ENCODE peak calls at places on chromosomes 1 and 21, in eight cellular contexts. U, Y, O, Q, P, D, T and S are unnamed samples.

GRCh38 chr1:51945591-51945990 is 44.9 kb downstream of the RAB3B start:
- DNase-seq in U (no peak), Y (no peak), O (no peak), Q (no peak), P (no peak), D (peak), T (no peak), S (no peak)

GRCh38 chr1:156785458-156785857 is 18.1 kb downstream of the PRCC start:
- DNase-seq in U (no peak), Y (no peak), O (no peak), Q (no peak), P (no peak), D (no peak), T (no peak), S (no peak)

GRCh38 chr1:65423884-65424655 is 3.6 kb downstream of the LEPR start:
- DNase-seq in U (no peak), Y (peak), O (no peak), Q (peak), P (peak), D (peak), T (peak), S (no peak)

GRCh38 chr1:6466023-6466422 is at the start of gene TNFRSF25:
- DNase-seq in U (no peak), Y (no peak), O (no peak), Q (no peak), P (no peak), D (no peak), T (no peak), S (no peak)

GRCh38 chr1:24022611-24023359 is 42.7 kb upstream of the SRSF10 start:
- DNase-seq in U (no peak), Y (no peak), O (no peak), Q (peak), P (no peak), D (peak), T (peak), S (no peak)

GRCh38 chr1:168845083-168845650 is 116.2 kb upstream of the DPT start:
- DNase-seq in U (no peak), Y (no peak), O (peak), Q (no peak), P (peak), D (no peak), T (no peak), S (no peak)

GRCh38 chr1:206808615-206809014 is 36.3 kb upstream of the IL10 start:
- DNase-seq in U (no peak), Y (peak), O (no peak), Q (no peak), P (peak), D (peak), T (peak), S (no peak)

GRCh38 chr1:164855930-164856329 is 296.9 kb downstream of the PBX1 start:
- DNase-seq in U (no peak), Y (no peak), O (no peak), Q (no peak), P (no peak), D (no peak), T (no peak), S (no peak)

GRCh38 chr1:147833231-147833840 is 69.3 kb upstream of the GJA8 start:
- DNase-seq in U (no peak), Y (no peak), O (peak), Q (no peak), P (no peak), D (no peak), T (peak), S (no peak)

GRCh38 chr1:233328661-233329498 is 1.4 kb downstream of the MAP3K21 start:
- DNase-seq in U (no peak), Y (peak), O (peak), Q (peak), P (no peak), D (no peak), T (peak), S (no peak)

GRCh38 chr1:11157867-11158266 is 31.3 kb upstream of the ANGPTL7 start:
- DNase-seq in U (no peak), Y (no peak), O (no peak), Q (peak), P (no peak), D (peak), T (no peak), S (no peak)

GRCh38 chr1:71049951-71050598 is 2.5 kb upstream of the PTGER3 start:
- DNase-seq in U (peak), Y (peak), O (no peak), Q (peak), P (peak), D (peak), T (peak), S (no peak)

GRCh38 chr1:233394860-233395717 is 67.6 kb downstream of the MAP3K21 start:
- DNase-seq in U (peak), Y (peak), O (no peak), Q (peak), P (peak), D (peak), T (peak), S (peak)

GRCh38 chr1:33111965-33112364 is 31.0 kb downstream of the AZIN2 start:
- DNase-seq in U (no peak), Y (peak), O (no peak), Q (peak), P (no peak), D (peak), T (peak), S (no peak)

GRCh38 chr1:27011058-27011764 is 1.4 kb downstream of the TENT5B start:
- DNase-seq in U (peak), Y (no peak), O (peak), Q (peak), P (peak), D (peak), T (peak), S (no peak)

GRCh38 chr21:38219049-38219628 is 37.7 kb upstream of the KCNJ15 start:
- DNase-seq in U (peak), Y (peak), O (peak), Q (peak), P (peak), D (peak), T (peak), S (no peak)

GRCh38 chr1:156389311-156389710 is 20.3 kb downstream of the RHBG start:
- DNase-seq in U (no peak), Y (no peak), O (no peak), Q (no peak), P (no peak), D (no peak), T (no peak), S (no peak)

GRCh38 chr1:216750962-216751361 is 27.7 kb upstream of the ESRRG start:
- DNase-seq in U (no peak), Y (no peak), O (no peak), Q (no peak), P (no peak), D (no peak), T (no peak), S (no peak)

GRCh38 chr1:23452011-23452411 is 27.5 kb upstream of the TCEA3 start:
- DNase-seq in U (peak), Y (no peak), O (peak), Q (peak), P (no peak), D (peak), T (peak), S (no peak)

GRCh38 chr1:219088778-219089557 is 84.7 kb upstream of the LYPLAL1 start:
- DNase-seq in U (no peak), Y (peak), O (peak), Q (peak), P (peak), D (peak), T (peak), S (no peak)

GRCh38 chr1:112395832-112396667 is at the start of gene CTTNBP2NL:
- DNase-seq in U (peak), Y (peak), O (peak), Q (peak), P (peak), D (peak), T (peak), S (peak)

GRCh38 chr1:92975551-92976232 is 14.4 kb upstream of the DIPK1A start:
- DNase-seq in U (no peak), Y (peak), O (no peak), Q (no peak), P (no peak), D (no peak), T (no peak), S (no peak)

GRCh38 chr1:155125946-155126493 is 1.7 kb upstream of the EFNA1 start:
- DNase-seq in U (peak), Y (no peak), O (peak), Q (no peak), P (peak), D (no peak), T (peak), S (no peak)

GRCh38 chr1:37795340-37796110 is 1.9 kb downstream of the MANEAL start:
- DNase-seq in U (peak), Y (peak), O (peak), Q (peak), P (peak), D (peak), T (no peak), S (no peak)

GRCh38 chr1:145706282-145706681 is 886 bp downstream of the PDZK1 start:
- DNase-seq in U (no peak), Y (no peak), O (no peak), Q (peak), P (no peak), D (peak), T (peak), S (no peak)

DNA sequence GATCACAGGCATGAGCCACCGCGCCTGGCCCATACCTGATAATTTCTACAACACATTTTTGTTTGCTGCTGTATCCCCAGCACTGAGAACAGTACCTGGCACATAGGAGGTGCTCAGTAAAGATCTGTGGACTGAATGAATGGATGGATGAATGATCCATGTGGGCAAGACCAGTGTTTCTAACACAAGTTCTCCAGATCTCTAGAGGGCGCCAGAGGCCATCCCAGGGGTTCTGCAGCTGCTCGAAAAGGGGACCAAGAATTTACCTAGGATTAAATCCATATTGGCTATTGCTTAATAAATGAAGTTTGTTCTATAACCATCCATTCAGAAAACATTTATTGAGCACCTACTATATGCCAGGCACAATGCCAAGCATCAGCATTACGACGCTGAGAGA is 167.7 kb downstream of the ACTL8 start:
- DNase-seq in U (no peak), Y (peak), O (peak), Q (peak), P (peak), D (peak), T (peak), S (no peak)
- TF ChIP-seq CTCF in U (no peak), Y (peak), O (no peak), Q (peak), P (peak), D (peak), T (peak), S (peak)

DNA sequence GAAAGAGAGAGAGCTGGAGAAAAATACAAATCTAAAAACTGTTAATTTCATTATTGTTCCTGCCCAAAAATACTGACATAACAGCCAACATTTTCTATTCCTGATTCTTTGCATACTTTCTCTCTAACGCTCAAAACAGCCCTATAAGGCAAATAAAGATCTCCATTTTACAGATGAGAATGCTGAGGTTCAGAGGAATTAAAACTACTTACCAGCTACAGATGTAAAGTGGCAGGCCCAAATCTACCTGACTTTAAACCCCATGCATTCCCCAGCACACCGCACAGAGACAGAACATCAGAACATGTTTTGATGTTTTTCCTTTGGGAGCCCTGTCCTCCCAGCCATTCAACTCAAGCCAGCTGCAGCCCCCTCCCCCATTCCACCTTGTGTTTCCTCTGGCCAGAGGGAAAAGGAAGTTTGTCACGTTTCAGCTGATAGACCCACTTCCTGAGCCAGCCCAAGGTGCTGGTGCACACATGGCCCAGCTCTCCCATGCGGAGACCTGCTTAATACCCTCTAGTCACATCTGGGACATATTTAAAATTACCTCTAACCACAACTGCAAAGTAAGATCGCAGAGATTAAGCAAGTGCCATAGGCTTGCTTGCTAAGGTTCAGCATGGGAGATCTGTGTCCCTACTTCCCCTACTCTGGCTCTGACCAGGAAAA is 133.1 kb upstream of the NFIA start:
- DNase-seq in U (no peak), Y (no peak), O (no peak), Q (no peak), P (no peak), D (no peak), T (no peak), S (no peak)
- TF ChIP-seq CTCF in U (no peak), Y (no peak), O (no peak), Q (no peak), P (no peak), D (no peak), T (no peak), S (no peak)

GRCh38 chr1:225681231-225681630 is 28.3 kb upstream of the ENAH start:
- DNase-seq in U (no peak), Y (no peak), O (no peak), Q (no peak), P (no peak), D (no peak), T (no peak), S (no peak)
- TF ChIP-seq CTCF in U (no peak), Y (no peak), O (no peak), Q (no peak), P (no peak), D (no peak), T (no peak), S (no peak)

DNA sequence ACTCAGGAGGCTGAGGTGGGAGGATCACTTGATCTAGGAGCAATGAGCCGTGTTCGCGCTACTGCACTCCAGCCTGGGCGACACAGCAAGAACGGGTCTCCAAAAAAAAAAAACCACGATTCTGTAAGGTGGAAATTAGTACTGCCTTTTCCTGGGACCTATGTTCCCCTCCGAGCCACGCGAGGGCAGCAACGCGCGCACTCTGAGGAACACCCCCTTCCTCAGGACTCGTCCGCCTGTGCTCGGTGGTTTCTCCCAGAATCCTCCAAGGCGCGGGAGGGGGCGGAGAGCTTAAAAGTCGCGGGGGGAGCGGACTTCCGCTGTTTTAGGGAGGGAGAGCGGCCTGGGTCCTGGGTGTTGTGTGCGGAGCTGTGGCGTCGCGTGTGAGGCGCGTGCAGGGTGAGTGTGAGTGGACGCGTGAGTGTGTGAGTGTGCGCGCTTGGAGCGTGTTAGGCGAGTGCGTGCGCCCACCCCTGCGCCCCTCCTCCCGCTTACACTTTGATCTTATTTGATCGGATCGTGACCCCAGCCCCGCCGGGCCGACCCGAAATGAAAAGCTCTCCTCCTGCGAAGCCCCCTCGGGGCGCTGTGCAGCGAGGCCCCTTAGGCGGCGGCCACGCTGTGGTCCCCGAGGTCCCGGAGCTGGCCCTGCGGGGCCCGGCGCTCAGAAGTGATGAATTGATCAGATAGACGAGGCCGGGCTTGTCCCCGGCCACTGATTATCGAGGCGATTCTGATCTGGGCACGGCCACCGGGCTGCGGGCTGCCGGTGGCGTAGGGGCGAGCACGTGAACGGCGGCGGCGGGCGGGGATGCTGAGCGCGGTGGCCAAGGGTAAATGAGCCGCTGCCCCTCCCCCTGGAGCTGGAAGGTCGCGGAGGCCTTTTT is 9.6 kb downstream of the TMEM167B start:
- DNase-seq in U (peak), Y (peak), O (peak), Q (peak), P (peak), D (peak), T (peak), S (peak)
- TF ChIP-seq CTCF in U (peak), Y (peak), O (no peak), Q (peak), P (peak), D (peak), T (peak), S (peak)

DNA sequence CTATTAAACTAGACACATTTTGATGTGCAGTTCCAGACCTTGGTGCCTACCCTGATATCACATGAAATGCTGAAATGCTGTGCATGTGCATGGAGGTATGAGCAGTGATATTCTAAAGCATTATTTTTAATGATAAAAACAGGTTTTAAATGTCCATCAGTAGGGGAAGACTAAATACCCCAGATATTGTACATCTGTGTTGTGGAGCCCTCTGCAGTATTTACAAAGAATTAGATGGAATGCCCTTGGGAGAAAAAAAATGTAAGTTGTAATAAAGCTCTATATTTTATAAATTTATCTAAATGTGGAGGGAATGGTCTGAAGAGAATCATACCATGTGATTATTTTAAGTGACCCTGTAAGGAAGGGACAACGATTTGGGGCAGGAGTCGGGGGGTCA is 39.1 kb upstream of the IGSF5 start:
- DNase-seq in U (no peak), Y (no peak), O (no peak), Q (no peak), P (no peak), D (peak), T (peak), S (no peak)
- TF ChIP-seq CTCF in U (no peak), Y (no peak), O (no peak), Q (no peak), P (peak), D (peak), T (peak), S (no peak)

DNA sequence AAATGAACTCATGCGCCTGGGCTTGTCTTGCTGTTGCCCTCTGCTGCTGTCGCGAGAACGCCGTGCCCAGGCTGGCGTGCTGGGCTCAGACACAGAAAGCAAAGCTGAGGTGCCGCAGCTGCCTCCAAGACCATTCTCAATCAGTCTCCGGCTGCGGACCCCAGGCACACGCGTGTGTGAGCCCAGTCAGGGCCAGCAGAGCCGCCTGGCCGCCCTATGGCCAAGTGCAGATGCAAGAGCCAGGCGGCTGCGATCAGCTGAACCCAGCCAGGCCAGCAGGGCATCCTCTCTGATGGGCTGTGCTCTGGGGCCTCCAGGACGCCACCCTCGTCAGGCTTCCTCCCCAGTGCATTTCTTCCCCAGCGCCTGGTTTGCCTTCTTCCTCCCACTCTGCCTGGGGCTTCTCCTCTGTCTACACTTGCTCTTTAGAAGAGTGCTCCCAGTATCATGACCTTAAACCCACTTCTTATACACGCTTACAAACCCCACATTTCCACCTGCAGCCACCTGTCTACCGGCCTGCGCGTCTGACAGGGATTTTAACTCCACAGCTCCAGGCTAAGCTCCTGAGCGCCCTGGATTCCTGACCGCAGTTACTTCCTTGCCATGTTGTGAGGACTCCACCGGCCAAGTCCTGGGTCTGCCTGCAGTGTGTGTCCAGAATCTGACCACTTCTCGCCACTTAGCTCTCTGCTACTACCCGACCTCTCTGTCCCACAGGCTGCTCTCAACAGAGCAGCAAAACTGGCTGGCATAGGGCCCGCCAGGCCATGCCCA is 21.7 kb upstream of the LRRC47 start:
- DNase-seq in U (no peak), Y (no peak), O (no peak), Q (no peak), P (no peak), D (no peak), T (no peak), S (no peak)
- TF ChIP-seq CTCF in U (no peak), Y (no peak), O (no peak), Q (no peak), P (no peak), D (no peak), T (no peak), S (no peak)

GRCh38 chr1:79981483-79981882 is 975.0 kb upstream of the ADGRL4 start:
- DNase-seq in U (no peak), Y (no peak), O (no peak), Q (no peak), P (no peak), D (no peak), T (no peak), S (no peak)
- TF ChIP-seq CTCF in U (no peak), Y (no peak), O (no peak), Q (no peak), P (no peak), D (no peak), T (no peak), S (no peak)

GRCh38 chr1:240942901-240943300 is 330.9 kb upstream of the GREM2 start:
- DNase-seq in U (no peak), Y (no peak), O (no peak), Q (no peak), P (no peak), D (no peak), T (no peak), S (no peak)

GRCh38 chr1:240947438-240948224 is 335.7 kb upstream of the GREM2 start:
- DNase-seq in U (no peak), Y (no peak), O (no peak), Q (no peak), P (no peak), D (no peak), T (no peak), S (no peak)

GRCh38 chr1:240941706-240942370 is 329.9 kb upstream of the GREM2 start:
- DNase-seq in U (no peak), Y (no peak), O (no peak), Q (no peak), P (no peak), D (no peak), T (no peak), S (peak)

GRCh38 chr1:240946926-240947325 is 335.0 kb upstream of the GREM2 start:
- DNase-seq in U (peak), Y (peak), O (no peak), Q (no peak), P (peak), D (peak), T (peak), S (peak)
- TF ChIP-seq CTCF in U (peak), Y (peak), O (no peak), Q (peak), P (peak), D (peak), T (peak), S (peak)

DNA sequence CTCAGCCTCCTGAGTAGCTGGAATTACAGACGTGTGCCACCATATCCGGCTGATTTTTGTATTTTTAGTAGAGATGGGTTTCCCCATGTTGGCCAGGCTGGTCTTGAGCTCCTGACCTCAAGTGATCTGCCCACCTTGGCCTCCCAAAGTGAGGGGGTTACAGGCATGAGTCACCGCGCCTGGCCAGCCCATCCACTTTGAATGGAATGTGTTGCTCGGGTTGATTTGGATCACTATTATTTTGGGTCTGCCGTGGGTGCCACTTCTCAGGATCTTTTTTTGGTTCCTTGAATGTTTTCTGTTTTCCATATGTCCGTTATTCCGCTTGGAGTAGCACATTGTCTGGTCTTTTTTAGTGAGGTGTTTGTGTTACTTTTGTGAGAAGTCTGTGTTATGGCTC is 17.0 kb downstream of the PCNT start:
- DNase-seq in U (no peak), Y (no peak), O (no peak), Q (no peak), P (no peak), D (no peak), T (no peak), S (no peak)
- TF ChIP-seq CTCF in U (no peak), Y (no peak), O (no peak), Q (no peak), P (no peak), D (no peak), T (no peak), S (no peak)